ENCODE peak calls at places on chromosomes 7 and 10, in five cellular contexts. E is RPMI7951; B is A549; F is CD4-positive, alpha-beta memory T cell; U is RWPE1. I is an unnamed sample.

GRCh38 chr7:98250789-98251188 is 1.2 kb downstream of the TECPR1 start:
- DNase-seq in E (no peak), B (no peak), F (peak), U (no peak), I (no peak)

GRCh38 chr10:34543716-34544115 is 271.4 kb downstream of the PARD3 start:
- DNase-seq in E (no peak), B (no peak), F (no peak), U (no peak), I (no peak)

GRCh38 chr10:17113346-17113745 is 16.3 kb downstream of the CUBN start:
- DNase-seq in E (peak), B (no peak), F (no peak), U (peak), I (peak)

GRCh38 chr7:98213874-98214810 is 2.9 kb downstream of the BHLHA15 start:
- DNase-seq in E (no peak), B (no peak), F (no peak), U (no peak), I (no peak)

GRCh38 chr10:7102084-7102483 is 308.8 kb downstream of the SFMBT2 start:
- DNase-seq in E (no peak), B (no peak), F (no peak), U (no peak), I (no peak)

GRCh38 chr10:132548869-132549268 is 11.3 kb downstream of the INPP5A start:
- DNase-seq in E (no peak), B (no peak), F (no peak), U (no peak), I (no peak)

GRCh38 chr10:18829259-18829658 is 170.0 kb downstream of the ARL5B start:
- DNase-seq in E (no peak), B (no peak), F (no peak), U (no peak), I (no peak)

GRCh38 chr10:61592581-61592980 is 70.1 kb upstream of the CABCOCO1 start:
- DNase-seq in E (peak), B (peak), F (no peak), U (no peak), I (peak)

GRCh38 chr10:4120454-4120853 is 335.4 kb upstream of the KLF6 start:
- DNase-seq in E (no peak), B (no peak), F (no peak), U (no peak), I (no peak)

GRCh38 chr7:104160375-104160774 is 47.4 kb downstream of the ORC5 start:
- DNase-seq in E (no peak), B (no peak), F (peak), U (no peak), I (peak)

GRCh38 chr10:75403144-75404022 is 1.8 kb upstream of the ZNF503 start:
- DNase-seq in E (peak), B (peak), F (no peak), U (no peak), I (peak)

GRCh38 chr10:97788552-97789442 is 17.0 kb upstream of the SFRP5 start:
- DNase-seq in E (no peak), B (no peak), F (no peak), U (no peak), I (no peak)

GRCh38 chr7:39621784-39622411 is 1.5 kb upstream of the RALA start:
- DNase-seq in E (peak), B (no peak), F (no peak), U (no peak), I (no peak)

GRCh38 chr7:87702326-87702725 is 74.1 kb downstream of the RUNDC3B start:
- DNase-seq in E (no peak), B (no peak), F (no peak), U (peak), I (peak)

GRCh38 chr10:15227611-15228372 is 59.3 kb upstream of the NMT2 start:
- DNase-seq in E (peak), B (no peak), F (no peak), U (no peak), I (no peak)

GRCh38 chr7:110693348-110693747 is 397.6 kb upstream of the LRRN3 start:
- DNase-seq in E (no peak), B (no peak), F (no peak), U (no peak), I (no peak)

GRCh38 chr7:127967276-127967675 is 64.0 kb downstream of the LRRC4 start:
- DNase-seq in E (no peak), B (no peak), F (no peak), U (no peak), I (no peak)

GRCh38 chr10:104038537-104038936 is 47.1 kb downstream of the COL17A1 start:
- DNase-seq in E (no peak), B (no peak), F (no peak), U (no peak), I (no peak)

I was measured in MCF 10A.